ENCODE peak calls at places on chromosomes 12 and 14, in six cellular contexts. S is A549, R is upper lobe of left lung, N is ovary, E is tibial nerve, T is transverse colon. B is an unnamed sample.

GRCh38 chr12:121577443-121578180 is 3.2 kb downstream of the KDM2B start:
- DNase-seq in R (no peak), S (no peak), E (no peak), T (no peak), N (no peak), B (no peak)

GRCh38 chr14:75991753-75992152 is 6.2 kb downstream of the IFT43 start:
- DNase-seq in N (no peak), S (no peak), T (no peak), E (no peak), R (no peak), B (no peak)

GRCh38 chr12:31106101-31106803 is 32.6 kb downstream of the DDX11 start:
- DNase-seq in T (no peak), E (no peak), R (no peak), N (no peak), S (no peak), B (no peak)

GRCh38 chr12:10613334-10614055 is at the start of gene MAGOHB:
- DNase-seq in N (peak; percentile 97), S (peak; percentile 79), R (peak; percentile 94), E (peak; percentile 98), T (peak; percentile 98), B (peak; percentile 98)

GRCh38 chr12:128807161-128807724 is 16.5 kb downstream of the SLC15A4 start:
- DNase-seq in E (no peak), N (no peak), R (no peak), T (no peak), S (no peak), B (peak; percentile 48)

GRCh38 chr14:30195946-30196345 is 268.3 kb upstream of the PRKD1 start:
- DNase-seq in R (no peak), T (no peak), S (no peak), E (no peak), N (no peak), B (no peak)

GRCh38 chr12:116774020-116774419 is 35.9 kb downstream of the RNFT2 start:
- DNase-seq in E (no peak), N (no peak), T (no peak), S (no peak), R (no peak), B (no peak)

GRCh38 chr12:59626382-59626781 is 30.6 kb downstream of the SLC16A7 start:
- DNase-seq in S (no peak), R (no peak), T (no peak), E (no peak), N (no peak), B (no peak)

GRCh38 chr14:61653507-61653906 is 41.8 kb upstream of the HIF1A start:
- DNase-seq in E (peak; percentile 16), S (no peak), N (peak; percentile 26), T (no peak), R (peak; percentile 62), B (no peak)

GRCh38 chr12:2864198-2864597 is 7.4 kb upstream of the TEX52 start:
- DNase-seq in R (no peak), S (no peak), T (no peak), N (no peak), E (no peak), B (no peak)

GRCh38 chr12:111224196-111225066 is 144.5 kb downstream of the PHETA1 start:
- DNase-seq in S (no peak), R (no peak), T (no peak), E (no peak), N (no peak), B (no peak)

GRCh38 chr14:30129795-30130194 is 202.1 kb upstream of the PRKD1 start:
- DNase-seq in N (no peak), S (no peak), T (no peak), R (no peak), E (no peak), B (no peak)

GRCh38 chr14:25003537-25003936 is 46.4 kb downstream of the STXBP6 start:
- DNase-seq in E (no peak), R (no peak), N (no peak), S (no peak), T (no peak), B (no peak)

GRCh38 chr12:131773582-131774221 is 54.5 kb upstream of the MMP17 start:
- DNase-seq in T (peak; percentile 26), N (no peak), S (no peak), R (no peak), E (no peak), B (no peak)

GRCh38 chr14:96146131-96146771 is 58.4 kb upstream of the BDKRB2 start:
- DNase-seq in S (no peak), E (no peak), R (no peak), T (no peak), N (no peak), B (no peak)
- TF ChIP-seq EP300 in S (no peak), E (no peak), R (no peak), T (no peak), N (no peak), B (no peak)

GRCh38 chr12:570237-570925 is 92.9 kb downstream of the NINJ2 start:
- DNase-seq in T (peak; percentile 85), R (peak; percentile 83), S (peak; percentile 98), N (peak; percentile 82), E (peak; percentile 59), B (peak; percentile 84)

GRCh38 chr12:571795-572531 is 91.3 kb downstream of the NINJ2 start:
- DNase-seq in N (no peak), R (peak; percentile 19), E (no peak), S (peak; percentile 55), T (no peak), B (peak; percentile 78)

GRCh38 chr12:569091-569676 is 94.1 kb downstream of the NINJ2 start:
- DNase-seq in S (no peak), N (peak; percentile 39), E (no peak), T (no peak), R (no peak), B (no peak)

GRCh38 chr12:570949-571794 is 92.1 kb downstream of the NINJ2 start:
- DNase-seq in T (peak; percentile 82), S (peak; percentile 97), E (peak; percentile 83), N (peak; percentile 80), R (peak; percentile 77), B (peak; percentile 92)

GRCh38 chr12:569803-570236 is 93.4 kb downstream of the NINJ2 start:
- DNase-seq in T (peak; percentile 92), E (peak; percentile 89), R (peak; percentile 89), N (peak; percentile 94), S (peak; percentile 95), B (peak; percentile 95)
- H3K4me3 ChIP-seq in T (peak overlapping the region; percentile 63), E (peak overlapping the region; percentile 78), R (peak overlapping the region; percentile 65), N (peak overlapping the region; percentile 55), S (peak overlapping the region; percentile 62), B (peak overlapping the region; percentile 71)

GRCh38 chr12:56565510-56566101 is 44.0 kb downstream of the RBMS2 start:
- DNase-seq in E (peak; percentile 56), R (peak; percentile 77), N (peak; percentile 69), T (peak; percentile 76), S (peak; percentile 22), B (peak; percentile 88)
- TF ChIP-seq EP300 in E (peak; percentile 64), R (peak; percentile 99), N (peak; percentile 67), T (peak; percentile 54), S (no peak), B (peak; percentile 40)

DNA sequence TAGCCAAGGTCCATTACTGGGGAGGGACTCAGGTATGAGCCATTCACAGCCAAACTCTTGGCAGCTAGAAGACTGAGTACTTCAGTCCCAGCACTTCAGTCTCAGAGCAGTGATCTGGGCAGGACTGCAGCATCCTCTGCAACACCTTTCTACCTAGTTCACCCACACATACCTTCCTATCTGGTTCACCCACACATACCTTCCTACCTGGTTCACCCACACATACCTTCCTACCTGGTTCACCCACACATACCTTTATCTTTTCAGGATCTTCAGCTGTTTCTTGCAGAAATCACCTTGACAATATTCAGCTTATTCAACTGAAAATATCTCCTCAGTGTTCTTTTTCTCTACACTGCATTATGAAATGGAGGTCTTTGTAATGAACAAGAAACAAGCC is 101.3 kb downstream of the SRGAP1 start:
- DNase-seq in S (no peak), E (no peak), N (no peak), R (no peak), T (no peak), B (no peak)
- H3K4me3 ChIP-seq in S (no peak overlapping the region), E (no peak overlapping the region), N (no peak overlapping the region), R (no peak overlapping the region), T (no peak overlapping the region), B (no peak overlapping the region)

DNA sequence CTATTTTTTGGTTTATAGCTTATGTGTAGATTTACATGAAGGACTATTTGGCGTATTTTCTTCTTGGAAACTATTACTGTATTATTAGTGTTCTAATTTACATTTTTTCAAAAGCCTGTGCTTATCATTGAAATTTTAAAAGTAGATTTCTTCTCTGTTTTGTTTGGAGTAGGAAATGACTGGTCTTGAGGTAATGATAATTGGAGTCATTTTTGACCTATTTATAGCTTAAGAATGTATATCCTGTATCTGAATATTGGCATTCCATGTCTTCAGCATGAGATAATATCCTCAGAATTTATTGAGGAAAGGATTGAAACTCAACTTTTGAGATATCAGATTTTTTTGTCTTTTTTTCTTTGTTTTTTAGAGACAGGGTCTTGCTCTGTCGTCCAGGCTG is 193.4 kb downstream of the ERC1 start:
- DNase-seq in S (no peak), N (no peak), R (no peak), T (no peak), E (no peak), B (no peak)
- TF ChIP-seq EP300 in S (no peak), N (no peak), R (no peak), T (no peak), E (no peak), B (no peak)

DNA sequence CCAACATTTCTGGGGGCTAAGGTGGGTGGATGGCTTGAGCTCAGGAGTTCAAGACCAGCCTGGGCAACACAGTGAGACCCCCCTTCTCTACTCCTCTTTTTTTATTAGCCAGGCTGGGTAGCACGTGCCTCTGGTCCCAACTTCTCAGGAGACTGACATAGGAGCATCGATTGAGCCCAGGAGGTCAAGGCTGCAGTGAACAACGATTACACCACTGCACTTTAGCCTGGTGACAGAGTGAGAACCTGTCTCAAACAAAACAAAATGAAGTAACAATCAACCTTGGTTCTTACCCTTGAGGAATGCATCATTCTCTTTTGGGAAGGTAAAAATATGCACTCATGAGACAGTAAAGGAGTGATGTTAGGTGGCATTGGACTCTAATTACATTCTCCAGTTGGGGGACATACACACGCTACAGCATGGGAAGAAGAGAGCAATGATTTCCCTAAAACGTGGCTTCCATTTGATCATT is 3.9 kb upstream of the NIN start:
- DNase-seq in T (no peak), E (no peak), N (no peak), S (no peak), R (no peak), B (no peak)
- H3K4me3 ChIP-seq in T (no peak overlapping the region), E (no peak overlapping the region), N (no peak overlapping the region), S (no peak overlapping the region), R (no peak overlapping the region), B (no peak overlapping the region)